ENCODE peak calls at places on chromosomes 12 and 14, in four cellular contexts. B is K562, U is GM12878, W is SK-N-SH. V is an unnamed sample.

GRCh38 chr12:8780389-8780788 is 42.0 kb upstream of the A2ML1 start:
- DNase-seq in B (peak), U (no peak), W (peak), V (no peak)

GRCh38 chr12:124433906-124434305 is 133.5 kb downstream of the NCOR2 start:
- DNase-seq in B (no peak), U (no peak), W (no peak), V (no peak)

GRCh38 chr14:33943484-33943883 is 7.4 kb downstream of the EGLN3 start:
- DNase-seq in B (no peak), U (no peak), W (no peak), V (no peak)

GRCh38 chr12:114400925-114401324 is 5.0 kb downstream of the TBX5 start:
- DNase-seq in B (no peak), U (no peak), W (no peak), V (peak)

GRCh38 chr12:111076611-111077451 is 156.5 kb upstream of the MYL2 start:
- DNase-seq in B (no peak), U (no peak), W (no peak), V (no peak)

GRCh38 chr14:72513994-72514659 is 379.8 kb downstream of the DPF3 start:
- DNase-seq in B (peak), U (no peak), W (peak), V (no peak)

GRCh38 chr12:86414201-86414600 is 158.0 kb upstream of the MGAT4C start:
- DNase-seq in B (no peak), U (no peak), W (no peak), V (no peak)

GRCh38 chr12:39946361-39946948 is 159.4 kb downstream of the SLC2A13 start:
- DNase-seq in B (no peak), U (no peak), W (no peak), V (no peak)

GRCh38 chr12:16189849-16190248 is 87.6 kb downstream of the SLC15A5 start:
- DNase-seq in B (no peak), U (no peak), W (no peak), V (no peak)

DNA sequence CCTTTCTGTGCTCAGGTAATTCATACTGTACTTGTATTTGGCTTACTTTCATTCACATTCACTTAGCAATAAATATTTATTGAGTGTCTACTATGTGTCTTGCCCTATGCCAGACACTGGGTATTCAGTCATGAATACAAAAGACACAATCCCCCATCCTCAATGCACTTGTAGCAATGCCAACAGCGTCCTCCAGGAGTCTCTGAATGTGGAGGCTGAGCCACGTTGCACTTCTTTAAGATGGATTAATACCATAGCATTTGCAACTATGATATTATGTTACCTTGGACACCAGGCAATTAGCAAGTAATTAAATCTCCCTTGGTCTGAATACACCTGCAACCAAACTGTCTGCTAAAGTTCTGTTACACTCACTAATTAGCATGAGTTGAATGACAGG is 58.8 kb downstream of the OTX2 start:
- DNase-seq in B (no peak), U (no peak), W (no peak), V (no peak)
- TF ChIP-seq USF1 in B (no peak), U (no peak), W (no peak), V (no peak)

DNA sequence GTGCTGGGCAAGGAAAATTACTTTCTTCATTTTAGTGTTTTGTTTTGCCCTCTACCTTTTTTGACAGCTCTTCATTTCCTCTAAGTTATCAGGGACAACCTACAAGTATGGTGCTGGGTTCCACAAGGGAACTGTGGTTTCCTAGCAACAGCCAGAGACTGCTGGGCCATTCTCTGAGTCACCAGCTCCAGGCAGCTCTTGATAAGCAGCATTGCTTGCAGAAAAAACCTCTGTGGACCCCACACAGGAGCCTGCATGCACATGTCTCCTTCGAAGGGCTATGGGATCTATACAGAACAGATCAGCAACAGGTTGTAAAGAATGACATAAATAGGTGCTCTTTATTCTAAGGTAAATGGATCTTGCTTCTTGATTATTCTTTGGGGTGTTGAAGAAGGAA is 81.0 kb upstream of the CCDC196 start:
- DNase-seq in B (peak), U (no peak), W (no peak), V (no peak)
- TF ChIP-seq USF1 in B (no peak), U (no peak), W (no peak), V (no peak)

GRCh38 chr12:52524898-52525591 is 4.9 kb upstream of the KRT5 start:
- DNase-seq in B (no peak), U (no peak), W (no peak), V (no peak)
- TF ChIP-seq USF1 in B (no peak), U (no peak), W (no peak), V (no peak)

GRCh38 chr12:75289678-75290200 is 40.4 kb downstream of the CAPS2 start:
- DNase-seq in B (no peak), U (no peak), W (no peak), V (no peak)
- TF ChIP-seq USF1 in B (no peak), U (no peak), W (no peak), V (no peak)

DNA sequence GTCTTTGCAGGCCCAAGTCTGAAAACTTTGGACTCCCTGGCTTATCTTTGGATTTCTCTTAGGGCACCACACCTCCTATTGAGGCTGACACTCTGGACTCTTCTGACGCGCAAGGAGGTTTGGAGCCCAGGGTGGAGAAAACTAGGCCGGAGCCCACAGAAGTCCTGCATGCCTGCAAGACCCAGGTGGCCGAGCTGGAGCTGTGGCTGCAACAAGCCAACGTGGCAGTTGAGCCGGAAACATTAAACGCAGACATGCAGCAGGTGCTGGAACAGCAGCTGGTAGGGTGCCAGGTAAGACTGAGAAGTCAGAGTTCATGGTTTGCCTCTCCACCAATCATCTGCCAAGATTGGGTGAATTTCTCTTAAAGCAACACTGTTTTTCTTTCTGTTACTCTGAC is 180.9 kb downstream of the ESR2 start:
- DNase-seq in B (no peak), U (no peak), W (no peak), V (no peak)
- TF ChIP-seq USF1 in B (no peak), U (no peak), W (no peak), V (no peak)

GRCh38 chr14:91396959-91397815 is 20.4 kb downstream of the CCDC88C start:
- DNase-seq in B (no peak), U (no peak), W (no peak), V (peak)
- TF ChIP-seq USF1 in B (no peak), U (no peak), W (no peak), V (no peak)

DNA sequence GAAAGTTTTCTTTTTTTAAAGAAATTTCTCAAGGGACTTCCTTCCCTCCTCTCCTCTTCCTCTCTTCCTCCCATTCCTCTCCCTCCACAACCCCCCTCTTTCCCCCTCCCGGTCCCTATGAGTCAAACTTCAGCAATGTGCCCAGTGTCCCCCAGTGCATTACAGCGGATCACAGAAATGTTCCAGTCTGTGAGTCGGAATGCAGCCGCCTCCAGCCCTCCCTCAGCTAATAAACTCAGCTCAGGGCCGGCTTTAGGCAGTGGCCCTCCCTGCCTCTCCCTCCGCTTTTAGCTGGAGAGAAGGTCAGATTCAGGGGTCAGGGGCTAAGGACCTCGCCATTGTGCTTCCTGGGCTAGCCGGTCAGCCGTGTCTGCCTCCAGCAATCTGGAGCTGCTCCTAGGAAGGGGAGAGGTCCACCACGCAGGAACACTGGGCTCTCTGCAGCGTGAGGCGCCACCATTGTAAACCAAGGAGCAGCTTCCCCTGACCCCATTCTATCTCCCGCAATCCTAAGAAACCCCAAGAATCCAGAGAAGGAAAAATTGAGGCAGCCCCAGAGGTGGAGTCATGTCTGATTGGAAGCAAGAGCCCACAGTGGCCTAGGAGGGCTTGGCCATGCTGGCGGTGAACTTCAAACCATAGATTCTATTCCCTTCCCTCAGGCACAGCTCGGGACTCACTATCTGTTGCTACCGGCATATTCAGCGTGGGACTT is 1.1 kb upstream of the HDAC7 start:
- DNase-seq in B (no peak), U (no peak), W (peak), V (peak)
- TF ChIP-seq USF1 in B (no peak), U (no peak), W (no peak), V (no peak)

GRCh38 chr12:24915501-24915900 is 33.4 kb downstream of the BCAT1 start:
- DNase-seq in B (no peak), U (no peak), W (peak), V (no peak)
- TF ChIP-seq USF1 in B (no peak), U (no peak), W (no peak), V (no peak)

DNA sequence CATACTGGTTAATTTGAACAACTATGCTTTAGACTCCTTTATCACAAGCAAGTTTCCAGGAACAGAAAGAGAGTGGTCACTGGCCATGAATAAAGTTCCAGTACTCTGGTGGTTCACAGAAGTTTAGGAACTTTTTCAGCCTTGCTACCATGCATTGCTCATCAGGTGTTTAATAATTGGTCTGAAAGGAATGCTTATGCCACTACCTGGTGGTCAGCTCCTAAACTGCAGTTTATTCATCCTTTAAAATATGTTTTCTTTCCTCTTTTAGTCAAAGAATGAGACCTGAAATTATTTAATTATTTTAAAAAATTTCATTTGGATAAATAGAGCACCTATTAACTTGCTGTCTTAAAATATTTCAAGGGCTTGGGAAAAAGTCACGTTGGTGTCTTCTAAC is 260.1 kb upstream of the OR4E1 start:
- DNase-seq in B (no peak), U (no peak), W (no peak), V (no peak)
- TF ChIP-seq USF1 in B (no peak), U (no peak), W (no peak), V (no peak)